ENCODE peak calls at places on chromosomes 7 and 10, in eight cellular contexts. One of them, this sample, is unnamed.

GRCh38 chr7:90250601-90251303 is 5.8 kb downstream of the CFAP69 start:
- DNase-seq in stimulated activated CD4-positive, alpha-beta T cell treated with anti-CD3 and anti-CD28 coated beads, Interleukin-2, amount 100 ng/mL, for 4 hours: no peak
- DNase-seq in AG20443: peak
- DNase-seq in activated gamma-delta T cell treated with Interleukin-2 at 50 U/mL for 16 hours: no peak
- DNase-seq in activated CD4-positive, alpha-beta T cell treated with anti-CD3 and anti-CD28 coated beads, Interleukin-2, amount 10 ng/mL, durations not matched to agents 7 days and 5 days: no peak
- DNase-seq in AG08395: peak
- DNase-seq in SW 1271: no peak
- DNase-seq in activated naive CD8-positive, alpha-beta T cell treated with anti-CD3 and anti-CD28 coated beads, Interleukin-2, amount 50 U/mL, for 24 hours: no peak
- DNase-seq in this sample: no peak

GRCh38 chr10:94129393-94130130 is 135.8 kb downstream of the PLCE1 start:
- DNase-seq in activated CD4-positive, alpha-beta T cell treated with anti-CD3 and anti-CD28 coated beads, Interleukin-2, amount 10 ng/mL, durations not matched to agents 7 days and 5 days: no peak
- DNase-seq in AG20443: peak
- DNase-seq in AG08395: peak
- DNase-seq in stimulated activated CD4-positive, alpha-beta T cell treated with anti-CD3 and anti-CD28 coated beads, Interleukin-2, amount 100 ng/mL, for 4 hours: no peak
- DNase-seq in SW 1271: no peak
- DNase-seq in activated gamma-delta T cell treated with Interleukin-2 at 50 U/mL for 16 hours: no peak
- DNase-seq in activated naive CD8-positive, alpha-beta T cell treated with anti-CD3 and anti-CD28 coated beads, Interleukin-2, amount 50 U/mL, for 24 hours: no peak
- DNase-seq in this sample: no peak

GRCh38 chr7:91046322-91047088 is 217.7 kb upstream of the FZD1 start:
- DNase-seq in AG20443: peak
- DNase-seq in activated naive CD8-positive, alpha-beta T cell treated with anti-CD3 and anti-CD28 coated beads, Interleukin-2, amount 50 U/mL, for 24 hours: no peak
- DNase-seq in stimulated activated CD4-positive, alpha-beta T cell treated with anti-CD3 and anti-CD28 coated beads, Interleukin-2, amount 100 ng/mL, for 4 hours: no peak
- DNase-seq in SW 1271: no peak
- DNase-seq in activated CD4-positive, alpha-beta T cell treated with anti-CD3 and anti-CD28 coated beads, Interleukin-2, amount 10 ng/mL, durations not matched to agents 7 days and 5 days: no peak
- DNase-seq in activated gamma-delta T cell treated with Interleukin-2 at 50 U/mL for 16 hours: no peak
- DNase-seq in AG08395: peak
- DNase-seq in this sample: no peak

GRCh38 chr7:56033671-56034432 is 17.4 kb downstream of the PSPH start:
- DNase-seq in activated naive CD8-positive, alpha-beta T cell treated with anti-CD3 and anti-CD28 coated beads, Interleukin-2, amount 50 U/mL, for 24 hours: peak
- DNase-seq in stimulated activated CD4-positive, alpha-beta T cell treated with anti-CD3 and anti-CD28 coated beads, Interleukin-2, amount 100 ng/mL, for 4 hours: peak
- DNase-seq in AG20443: peak
- DNase-seq in activated gamma-delta T cell treated with Interleukin-2 at 50 U/mL for 16 hours: peak
- DNase-seq in SW 1271: peak
- DNase-seq in activated CD4-positive, alpha-beta T cell treated with anti-CD3 and anti-CD28 coated beads, Interleukin-2, amount 10 ng/mL, durations not matched to agents 7 days and 5 days: peak
- DNase-seq in AG08395: peak
- DNase-seq in this sample: peak

GRCh38 chr7:121960678-121961461 is 87.9 kb downstream of the PTPRZ1 start:
- DNase-seq in activated naive CD8-positive, alpha-beta T cell treated with anti-CD3 and anti-CD28 coated beads, Interleukin-2, amount 50 U/mL, for 24 hours: no peak
- DNase-seq in activated gamma-delta T cell treated with Interleukin-2 at 50 U/mL for 16 hours: no peak
- DNase-seq in stimulated activated CD4-positive, alpha-beta T cell treated with anti-CD3 and anti-CD28 coated beads, Interleukin-2, amount 100 ng/mL, for 4 hours: no peak
- DNase-seq in AG20443: peak
- DNase-seq in activated CD4-positive, alpha-beta T cell treated with anti-CD3 and anti-CD28 coated beads, Interleukin-2, amount 10 ng/mL, durations not matched to agents 7 days and 5 days: no peak
- DNase-seq in AG08395: peak
- DNase-seq in SW 1271: peak
- DNase-seq in this sample: no peak

GRCh38 chr7:30179016-30179436 is 44.2 kb downstream of the MTURN start:
- DNase-seq in activated naive CD8-positive, alpha-beta T cell treated with anti-CD3 and anti-CD28 coated beads, Interleukin-2, amount 50 U/mL, for 24 hours: no peak
- DNase-seq in activated gamma-delta T cell treated with Interleukin-2 at 50 U/mL for 16 hours: no peak
- DNase-seq in SW 1271: no peak
- DNase-seq in AG08395: no peak
- DNase-seq in activated CD4-positive, alpha-beta T cell treated with anti-CD3 and anti-CD28 coated beads, Interleukin-2, amount 10 ng/mL, durations not matched to agents 7 days and 5 days: no peak
- DNase-seq in AG20443: no peak
- DNase-seq in stimulated activated CD4-positive, alpha-beta T cell treated with anti-CD3 and anti-CD28 coated beads, Interleukin-2, amount 100 ng/mL, for 4 hours: no peak
- DNase-seq in this sample: peak

GRCh38 chr7:18778594-18778993 is 283.0 kb downstream of the HDAC9 start:
- DNase-seq in AG08395: peak
- DNase-seq in AG20443: peak
- DNase-seq in activated gamma-delta T cell treated with Interleukin-2 at 50 U/mL for 16 hours: no peak
- DNase-seq in SW 1271: no peak
- DNase-seq in activated CD4-positive, alpha-beta T cell treated with anti-CD3 and anti-CD28 coated beads, Interleukin-2, amount 10 ng/mL, durations not matched to agents 7 days and 5 days: no peak
- DNase-seq in activated naive CD8-positive, alpha-beta T cell treated with anti-CD3 and anti-CD28 coated beads, Interleukin-2, amount 50 U/mL, for 24 hours: no peak
- DNase-seq in stimulated activated CD4-positive, alpha-beta T cell treated with anti-CD3 and anti-CD28 coated beads, Interleukin-2, amount 100 ng/mL, for 4 hours: no peak
- DNase-seq in this sample: no peak

GRCh38 chr10:110274629-110275028 is 30.1 kb downstream of the SMNDC1 start:
- DNase-seq in activated naive CD8-positive, alpha-beta T cell treated with anti-CD3 and anti-CD28 coated beads, Interleukin-2, amount 50 U/mL, for 24 hours: no peak
- DNase-seq in stimulated activated CD4-positive, alpha-beta T cell treated with anti-CD3 and anti-CD28 coated beads, Interleukin-2, amount 100 ng/mL, for 4 hours: no peak
- DNase-seq in SW 1271: no peak
- DNase-seq in activated CD4-positive, alpha-beta T cell treated with anti-CD3 and anti-CD28 coated beads, Interleukin-2, amount 10 ng/mL, durations not matched to agents 7 days and 5 days: no peak
- DNase-seq in AG20443: no peak
- DNase-seq in activated gamma-delta T cell treated with Interleukin-2 at 50 U/mL for 16 hours: no peak
- DNase-seq in AG08395: no peak
- DNase-seq in this sample: no peak

GRCh38 chr7:44431091-44431608 is 59.3 kb downstream of the NUDCD3 start:
- DNase-seq in activated naive CD8-positive, alpha-beta T cell treated with anti-CD3 and anti-CD28 coated beads, Interleukin-2, amount 50 U/mL, for 24 hours: peak
- DNase-seq in AG08395: no peak
- DNase-seq in activated gamma-delta T cell treated with Interleukin-2 at 50 U/mL for 16 hours: no peak
- DNase-seq in AG20443: no peak
- DNase-seq in SW 1271: no peak
- DNase-seq in stimulated activated CD4-positive, alpha-beta T cell treated with anti-CD3 and anti-CD28 coated beads, Interleukin-2, amount 100 ng/mL, for 4 hours: peak
- DNase-seq in activated CD4-positive, alpha-beta T cell treated with anti-CD3 and anti-CD28 coated beads, Interleukin-2, amount 10 ng/mL, durations not matched to agents 7 days and 5 days: peak
- DNase-seq in this sample: peak

GRCh38 chr10:24851595-24851994 is 100.8 kb downstream of the PRTFDC1 start:
- DNase-seq in activated gamma-delta T cell treated with Interleukin-2 at 50 U/mL for 16 hours: no peak
- DNase-seq in activated naive CD8-positive, alpha-beta T cell treated with anti-CD3 and anti-CD28 coated beads, Interleukin-2, amount 50 U/mL, for 24 hours: no peak
- DNase-seq in AG20443: no peak
- DNase-seq in stimulated activated CD4-positive, alpha-beta T cell treated with anti-CD3 and anti-CD28 coated beads, Interleukin-2, amount 100 ng/mL, for 4 hours: no peak
- DNase-seq in SW 1271: no peak
- DNase-seq in AG08395: no peak
- DNase-seq in activated CD4-positive, alpha-beta T cell treated with anti-CD3 and anti-CD28 coated beads, Interleukin-2, amount 10 ng/mL, durations not matched to agents 7 days and 5 days: no peak
- DNase-seq in this sample: no peak

GRCh38 chr7:81210092-81211064 is 291.5 kb upstream of the SEMA3C start:
- DNase-seq in AG08395: peak
- DNase-seq in activated CD4-positive, alpha-beta T cell treated with anti-CD3 and anti-CD28 coated beads, Interleukin-2, amount 10 ng/mL, durations not matched to agents 7 days and 5 days: no peak
- DNase-seq in SW 1271: no peak
- DNase-seq in activated gamma-delta T cell treated with Interleukin-2 at 50 U/mL for 16 hours: no peak
- DNase-seq in activated naive CD8-positive, alpha-beta T cell treated with anti-CD3 and anti-CD28 coated beads, Interleukin-2, amount 50 U/mL, for 24 hours: no peak
- DNase-seq in AG20443: peak
- DNase-seq in stimulated activated CD4-positive, alpha-beta T cell treated with anti-CD3 and anti-CD28 coated beads, Interleukin-2, amount 100 ng/mL, for 4 hours: no peak
- DNase-seq in this sample: no peak

GRCh38 chr7:30116771-30117170 is 18.0 kb upstream of the MTURN start:
- DNase-seq in activated naive CD8-positive, alpha-beta T cell treated with anti-CD3 and anti-CD28 coated beads, Interleukin-2, amount 50 U/mL, for 24 hours: no peak
- DNase-seq in stimulated activated CD4-positive, alpha-beta T cell treated with anti-CD3 and anti-CD28 coated beads, Interleukin-2, amount 100 ng/mL, for 4 hours: no peak
- DNase-seq in activated CD4-positive, alpha-beta T cell treated with anti-CD3 and anti-CD28 coated beads, Interleukin-2, amount 10 ng/mL, durations not matched to agents 7 days and 5 days: no peak
- DNase-seq in SW 1271: no peak
- DNase-seq in AG20443: peak
- DNase-seq in AG08395: peak
- DNase-seq in activated gamma-delta T cell treated with Interleukin-2 at 50 U/mL for 16 hours: no peak
- DNase-seq in this sample: peak

GRCh38 chr7:57404343-57404966 is 45.5 kb upstream of the ZNF716 start:
- DNase-seq in SW 1271: peak
- DNase-seq in activated gamma-delta T cell treated with Interleukin-2 at 50 U/mL for 16 hours: no peak
- DNase-seq in AG20443: no peak
- DNase-seq in stimulated activated CD4-positive, alpha-beta T cell treated with anti-CD3 and anti-CD28 coated beads, Interleukin-2, amount 100 ng/mL, for 4 hours: no peak
- DNase-seq in activated CD4-positive, alpha-beta T cell treated with anti-CD3 and anti-CD28 coated beads, Interleukin-2, amount 10 ng/mL, durations not matched to agents 7 days and 5 days: no peak
- DNase-seq in activated naive CD8-positive, alpha-beta T cell treated with anti-CD3 and anti-CD28 coated beads, Interleukin-2, amount 50 U/mL, for 24 hours: no peak
- DNase-seq in AG08395: no peak
- DNase-seq in this sample: no peak

GRCh38 chr7:150854066-150855000 is 2.0 kb downstream of the AOC1 start:
- DNase-seq in activated gamma-delta T cell treated with Interleukin-2 at 50 U/mL for 16 hours: no peak
- DNase-seq in activated CD4-positive, alpha-beta T cell treated with anti-CD3 and anti-CD28 coated beads, Interleukin-2, amount 10 ng/mL, durations not matched to agents 7 days and 5 days: no peak
- DNase-seq in activated naive CD8-positive, alpha-beta T cell treated with anti-CD3 and anti-CD28 coated beads, Interleukin-2, amount 50 U/mL, for 24 hours: no peak
- DNase-seq in AG20443: no peak
- DNase-seq in SW 1271: no peak
- DNase-seq in AG08395: no peak
- DNase-seq in stimulated activated CD4-positive, alpha-beta T cell treated with anti-CD3 and anti-CD28 coated beads, Interleukin-2, amount 100 ng/mL, for 4 hours: no peak
- DNase-seq in this sample: no peak

GRCh38 chr7:121411597-121411979 is 15.5 kb upstream of the FAM3C start:
- DNase-seq in AG08395: no peak
- DNase-seq in activated CD4-positive, alpha-beta T cell treated with anti-CD3 and anti-CD28 coated beads, Interleukin-2, amount 10 ng/mL, durations not matched to agents 7 days and 5 days: no peak
- DNase-seq in SW 1271: no peak
- DNase-seq in activated naive CD8-positive, alpha-beta T cell treated with anti-CD3 and anti-CD28 coated beads, Interleukin-2, amount 50 U/mL, for 24 hours: no peak
- DNase-seq in stimulated activated CD4-positive, alpha-beta T cell treated with anti-CD3 and anti-CD28 coated beads, Interleukin-2, amount 100 ng/mL, for 4 hours: no peak
- DNase-seq in activated gamma-delta T cell treated with Interleukin-2 at 50 U/mL for 16 hours: no peak
- DNase-seq in AG20443: no peak
- DNase-seq in this sample: no peak

GRCh38 chr10:123103944-123104343 is 31.8 kb upstream of the HMX3 start:
- DNase-seq in AG08395: no peak
- DNase-seq in AG20443: no peak
- DNase-seq in activated CD4-positive, alpha-beta T cell treated with anti-CD3 and anti-CD28 coated beads, Interleukin-2, amount 10 ng/mL, durations not matched to agents 7 days and 5 days: no peak
- DNase-seq in activated gamma-delta T cell treated with Interleukin-2 at 50 U/mL for 16 hours: no peak
- DNase-seq in stimulated activated CD4-positive, alpha-beta T cell treated with anti-CD3 and anti-CD28 coated beads, Interleukin-2, amount 100 ng/mL, for 4 hours: no peak
- DNase-seq in activated naive CD8-positive, alpha-beta T cell treated with anti-CD3 and anti-CD28 coated beads, Interleukin-2, amount 50 U/mL, for 24 hours: no peak
- DNase-seq in SW 1271: no peak
- DNase-seq in this sample: no peak

GRCh38 chr7:144391823-144392255 is 11.7 kb downstream of the NOBOX start:
- DNase-seq in activated naive CD8-positive, alpha-beta T cell treated with anti-CD3 and anti-CD28 coated beads, Interleukin-2, amount 50 U/mL, for 24 hours: no peak
- DNase-seq in stimulated activated CD4-positive, alpha-beta T cell treated with anti-CD3 and anti-CD28 coated beads, Interleukin-2, amount 100 ng/mL, for 4 hours: no peak
- DNase-seq in activated CD4-positive, alpha-beta T cell treated with anti-CD3 and anti-CD28 coated beads, Interleukin-2, amount 10 ng/mL, durations not matched to agents 7 days and 5 days: peak
- DNase-seq in SW 1271: no peak
- DNase-seq in AG20443: peak
- DNase-seq in AG08395: peak
- DNase-seq in activated gamma-delta T cell treated with Interleukin-2 at 50 U/mL for 16 hours: no peak
- DNase-seq in this sample: no peak

GRCh38 chr10:126171555-126171954 is 216.7 kb downstream of the ADAM12 start:
- DNase-seq in stimulated activated CD4-positive, alpha-beta T cell treated with anti-CD3 and anti-CD28 coated beads, Interleukin-2, amount 100 ng/mL, for 4 hours: no peak
- DNase-seq in SW 1271: no peak
- DNase-seq in activated gamma-delta T cell treated with Interleukin-2 at 50 U/mL for 16 hours: no peak
- DNase-seq in activated CD4-positive, alpha-beta T cell treated with anti-CD3 and anti-CD28 coated beads, Interleukin-2, amount 10 ng/mL, durations not matched to agents 7 days and 5 days: no peak
- DNase-seq in AG08395: peak
- DNase-seq in AG20443: peak
- DNase-seq in activated naive CD8-positive, alpha-beta T cell treated with anti-CD3 and anti-CD28 coated beads, Interleukin-2, amount 50 U/mL, for 24 hours: no peak
- DNase-seq in this sample: peak

GRCh38 chr7:103748680-103749079 is 240.8 kb downstream of the RELN start:
- DNase-seq in stimulated activated CD4-positive, alpha-beta T cell treated with anti-CD3 and anti-CD28 coated beads, Interleukin-2, amount 100 ng/mL, for 4 hours: no peak
- DNase-seq in SW 1271: no peak
- DNase-seq in AG20443: no peak
- DNase-seq in activated CD4-positive, alpha-beta T cell treated with anti-CD3 and anti-CD28 coated beads, Interleukin-2, amount 10 ng/mL, durations not matched to agents 7 days and 5 days: no peak
- DNase-seq in AG08395: no peak
- DNase-seq in activated gamma-delta T cell treated with Interleukin-2 at 50 U/mL for 16 hours: no peak
- DNase-seq in activated naive CD8-positive, alpha-beta T cell treated with anti-CD3 and anti-CD28 coated beads, Interleukin-2, amount 50 U/mL, for 24 hours: no peak
- DNase-seq in this sample: no peak

GRCh38 chr10:17657116-17657500 is 13.2 kb downstream of the STAM start:
- DNase-seq in activated gamma-delta T cell treated with Interleukin-2 at 50 U/mL for 16 hours: no peak
- DNase-seq in SW 1271: no peak
- DNase-seq in AG20443: no peak
- DNase-seq in AG08395: no peak
- DNase-seq in activated naive CD8-positive, alpha-beta T cell treated with anti-CD3 and anti-CD28 coated beads, Interleukin-2, amount 50 U/mL, for 24 hours: no peak
- DNase-seq in stimulated activated CD4-positive, alpha-beta T cell treated with anti-CD3 and anti-CD28 coated beads, Interleukin-2, amount 100 ng/mL, for 4 hours: no peak
- DNase-seq in activated CD4-positive, alpha-beta T cell treated with anti-CD3 and anti-CD28 coated beads, Interleukin-2, amount 10 ng/mL, durations not matched to agents 7 days and 5 days: no peak
- DNase-seq in this sample: no peak

GRCh38 chr10:1576467-1577259 is 160.7 kb downstream of the ADARB2 start:
- DNase-seq in activated naive CD8-positive, alpha-beta T cell treated with anti-CD3 and anti-CD28 coated beads, Interleukin-2, amount 50 U/mL, for 24 hours: no peak
- DNase-seq in activated CD4-positive, alpha-beta T cell treated with anti-CD3 and anti-CD28 coated beads, Interleukin-2, amount 10 ng/mL, durations not matched to agents 7 days and 5 days: no peak
- DNase-seq in AG08395: no peak
- DNase-seq in SW 1271: no peak
- DNase-seq in stimulated activated CD4-positive, alpha-beta T cell treated with anti-CD3 and anti-CD28 coated beads, Interleukin-2, amount 100 ng/mL, for 4 hours: no peak
- DNase-seq in activated gamma-delta T cell treated with Interleukin-2 at 50 U/mL for 16 hours: no peak
- DNase-seq in AG20443: no peak
- DNase-seq in this sample: no peak

GRCh38 chr10:98238391-98238790 is 29.6 kb downstream of the LOXL4 start:
- DNase-seq in activated gamma-delta T cell treated with Interleukin-2 at 50 U/mL for 16 hours: no peak
- DNase-seq in AG20443: no peak
- DNase-seq in activated naive CD8-positive, alpha-beta T cell treated with anti-CD3 and anti-CD28 coated beads, Interleukin-2, amount 50 U/mL, for 24 hours: no peak
- DNase-seq in activated CD4-positive, alpha-beta T cell treated with anti-CD3 and anti-CD28 coated beads, Interleukin-2, amount 10 ng/mL, durations not matched to agents 7 days and 5 days: no peak
- DNase-seq in AG08395: no peak
- DNase-seq in stimulated activated CD4-positive, alpha-beta T cell treated with anti-CD3 and anti-CD28 coated beads, Interleukin-2, amount 100 ng/mL, for 4 hours: no peak
- DNase-seq in SW 1271: no peak
- DNase-seq in this sample: peak

GRCh38 chr10:89301231-89301630 is 615 bp upstream of the IFIT2 start:
- DNase-seq in activated naive CD8-positive, alpha-beta T cell treated with anti-CD3 and anti-CD28 coated beads, Interleukin-2, amount 50 U/mL, for 24 hours: no peak
- DNase-seq in stimulated activated CD4-positive, alpha-beta T cell treated with anti-CD3 and anti-CD28 coated beads, Interleukin-2, amount 100 ng/mL, for 4 hours: no peak
- DNase-seq in activated CD4-positive, alpha-beta T cell treated with anti-CD3 and anti-CD28 coated beads, Interleukin-2, amount 10 ng/mL, durations not matched to agents 7 days and 5 days: no peak
- DNase-seq in SW 1271: no peak
- DNase-seq in AG20443: peak
- DNase-seq in activated gamma-delta T cell treated with Interleukin-2 at 50 U/mL for 16 hours: no peak
- DNase-seq in AG08395: peak
- DNase-seq in this sample: peak

GRCh38 chr7:1839701-1840100 is 169.6 kb downstream of the ELFN1 start:
- DNase-seq in activated gamma-delta T cell treated with Interleukin-2 at 50 U/mL for 16 hours: peak
- DNase-seq in stimulated activated CD4-positive, alpha-beta T cell treated with anti-CD3 and anti-CD28 coated beads, Interleukin-2, amount 100 ng/mL, for 4 hours: no peak
- DNase-seq in activated CD4-positive, alpha-beta T cell treated with anti-CD3 and anti-CD28 coated beads, Interleukin-2, amount 10 ng/mL, durations not matched to agents 7 days and 5 days: no peak
- DNase-seq in activated naive CD8-positive, alpha-beta T cell treated with anti-CD3 and anti-CD28 coated beads, Interleukin-2, amount 50 U/mL, for 24 hours: no peak
- DNase-seq in AG20443: no peak
- DNase-seq in SW 1271: no peak
- DNase-seq in AG08395: no peak
- DNase-seq in this sample: no peak

GRCh38 chr7:41217306-41217705 is 485.6 kb downstream of the INHBA start:
- DNase-seq in SW 1271: no peak
- DNase-seq in activated naive CD8-positive, alpha-beta T cell treated with anti-CD3 and anti-CD28 coated beads, Interleukin-2, amount 50 U/mL, for 24 hours: no peak
- DNase-seq in AG08395: no peak
- DNase-seq in activated gamma-delta T cell treated with Interleukin-2 at 50 U/mL for 16 hours: no peak
- DNase-seq in stimulated activated CD4-positive, alpha-beta T cell treated with anti-CD3 and anti-CD28 coated beads, Interleukin-2, amount 100 ng/mL, for 4 hours: no peak
- DNase-seq in activated CD4-positive, alpha-beta T cell treated with anti-CD3 and anti-CD28 coated beads, Interleukin-2, amount 10 ng/mL, durations not matched to agents 7 days and 5 days: no peak
- DNase-seq in AG20443: no peak
- DNase-seq in this sample: no peak

GRCh38 chr10:35356725-35357092 is 20.4 kb downstream of the CCNY start:
- DNase-seq in stimulated activated CD4-positive, alpha-beta T cell treated with anti-CD3 and anti-CD28 coated beads, Interleukin-2, amount 100 ng/mL, for 4 hours: no peak
- DNase-seq in SW 1271: no peak
- DNase-seq in AG20443: peak
- DNase-seq in AG08395: no peak
- DNase-seq in activated naive CD8-positive, alpha-beta T cell treated with anti-CD3 and anti-CD28 coated beads, Interleukin-2, amount 50 U/mL, for 24 hours: no peak
- DNase-seq in activated CD4-positive, alpha-beta T cell treated with anti-CD3 and anti-CD28 coated beads, Interleukin-2, amount 10 ng/mL, durations not matched to agents 7 days and 5 days: peak
- DNase-seq in activated gamma-delta T cell treated with Interleukin-2 at 50 U/mL for 16 hours: no peak
- DNase-seq in this sample: no peak

GRCh38 chr10:21511931-21512330 is 13.6 kb downstream of the SKIDA1 start:
- DNase-seq in AG08395: no peak
- DNase-seq in activated gamma-delta T cell treated with Interleukin-2 at 50 U/mL for 16 hours: no peak
- DNase-seq in stimulated activated CD4-positive, alpha-beta T cell treated with anti-CD3 and anti-CD28 coated beads, Interleukin-2, amount 100 ng/mL, for 4 hours: no peak
- DNase-seq in activated naive CD8-positive, alpha-beta T cell treated with anti-CD3 and anti-CD28 coated beads, Interleukin-2, amount 50 U/mL, for 24 hours: no peak
- DNase-seq in activated CD4-positive, alpha-beta T cell treated with anti-CD3 and anti-CD28 coated beads, Interleukin-2, amount 10 ng/mL, durations not matched to agents 7 days and 5 days: no peak
- DNase-seq in AG20443: no peak
- DNase-seq in SW 1271: no peak
- DNase-seq in this sample: no peak

GRCh38 chr7:152330827-152331226 is 105.0 kb downstream of the KMT2C start:
- DNase-seq in activated naive CD8-positive, alpha-beta T cell treated with anti-CD3 and anti-CD28 coated beads, Interleukin-2, amount 50 U/mL, for 24 hours: no peak
- DNase-seq in AG08395: no peak
- DNase-seq in activated gamma-delta T cell treated with Interleukin-2 at 50 U/mL for 16 hours: no peak
- DNase-seq in SW 1271: no peak
- DNase-seq in AG20443: no peak
- DNase-seq in stimulated activated CD4-positive, alpha-beta T cell treated with anti-CD3 and anti-CD28 coated beads, Interleukin-2, amount 100 ng/mL, for 4 hours: no peak
- DNase-seq in activated CD4-positive, alpha-beta T cell treated with anti-CD3 and anti-CD28 coated beads, Interleukin-2, amount 10 ng/mL, durations not matched to agents 7 days and 5 days: no peak
- DNase-seq in this sample: no peak

GRCh38 chr10:128993443-128993842 is 473.6 kb upstream of the MGMT start:
- DNase-seq in AG08395: no peak
- DNase-seq in activated gamma-delta T cell treated with Interleukin-2 at 50 U/mL for 16 hours: no peak
- DNase-seq in AG20443: no peak
- DNase-seq in SW 1271: no peak
- DNase-seq in stimulated activated CD4-positive, alpha-beta T cell treated with anti-CD3 and anti-CD28 coated beads, Interleukin-2, amount 100 ng/mL, for 4 hours: no peak
- DNase-seq in activated naive CD8-positive, alpha-beta T cell treated with anti-CD3 and anti-CD28 coated beads, Interleukin-2, amount 50 U/mL, for 24 hours: no peak
- DNase-seq in activated CD4-positive, alpha-beta T cell treated with anti-CD3 and anti-CD28 coated beads, Interleukin-2, amount 10 ng/mL, durations not matched to agents 7 days and 5 days: no peak
- DNase-seq in this sample: no peak

GRCh38 chr7:133948588-133948987 is 178.6 kb upstream of the LRGUK start:
- DNase-seq in AG20443: no peak
- DNase-seq in SW 1271: no peak
- DNase-seq in stimulated activated CD4-positive, alpha-beta T cell treated with anti-CD3 and anti-CD28 coated beads, Interleukin-2, amount 100 ng/mL, for 4 hours: no peak
- DNase-seq in activated CD4-positive, alpha-beta T cell treated with anti-CD3 and anti-CD28 coated beads, Interleukin-2, amount 10 ng/mL, durations not matched to agents 7 days and 5 days: no peak
- DNase-seq in activated gamma-delta T cell treated with Interleukin-2 at 50 U/mL for 16 hours: no peak
- DNase-seq in activated naive CD8-positive, alpha-beta T cell treated with anti-CD3 and anti-CD28 coated beads, Interleukin-2, amount 50 U/mL, for 24 hours: no peak
- DNase-seq in AG08395: no peak
- DNase-seq in this sample: no peak

GRCh38 chr7:43671520-43671919 is 57.8 kb downstream of the COA1 start:
- DNase-seq in activated naive CD8-positive, alpha-beta T cell treated with anti-CD3 and anti-CD28 coated beads, Interleukin-2, amount 50 U/mL, for 24 hours: no peak
- DNase-seq in AG20443: no peak
- DNase-seq in AG08395: no peak
- DNase-seq in activated CD4-positive, alpha-beta T cell treated with anti-CD3 and anti-CD28 coated beads, Interleukin-2, amount 10 ng/mL, durations not matched to agents 7 days and 5 days: no peak
- DNase-seq in stimulated activated CD4-positive, alpha-beta T cell treated with anti-CD3 and anti-CD28 coated beads, Interleukin-2, amount 100 ng/mL, for 4 hours: no peak
- DNase-seq in activated gamma-delta T cell treated with Interleukin-2 at 50 U/mL for 16 hours: no peak
- DNase-seq in SW 1271: no peak
- DNase-seq in this sample: no peak

GRCh38 chr10:92219516-92219915 is 71.4 kb downstream of the CPEB3 start:
- DNase-seq in SW 1271: no peak
- DNase-seq in AG20443: no peak
- DNase-seq in stimulated activated CD4-positive, alpha-beta T cell treated with anti-CD3 and anti-CD28 coated beads, Interleukin-2, amount 100 ng/mL, for 4 hours: no peak
- DNase-seq in AG08395: no peak
- DNase-seq in activated gamma-delta T cell treated with Interleukin-2 at 50 U/mL for 16 hours: no peak
- DNase-seq in activated naive CD8-positive, alpha-beta T cell treated with anti-CD3 and anti-CD28 coated beads, Interleukin-2, amount 50 U/mL, for 24 hours: no peak
- DNase-seq in activated CD4-positive, alpha-beta T cell treated with anti-CD3 and anti-CD28 coated beads, Interleukin-2, amount 10 ng/mL, durations not matched to agents 7 days and 5 days: no peak
- DNase-seq in this sample: no peak

GRCh38 chr7:135536160-135536559 is 21.6 kb upstream of the NUP205 start:
- DNase-seq in AG20443: peak
- DNase-seq in SW 1271: no peak
- DNase-seq in activated CD4-positive, alpha-beta T cell treated with anti-CD3 and anti-CD28 coated beads, Interleukin-2, amount 10 ng/mL, durations not matched to agents 7 days and 5 days: no peak
- DNase-seq in AG08395: no peak
- DNase-seq in stimulated activated CD4-positive, alpha-beta T cell treated with anti-CD3 and anti-CD28 coated beads, Interleukin-2, amount 100 ng/mL, for 4 hours: no peak
- DNase-seq in activated gamma-delta T cell treated with Interleukin-2 at 50 U/mL for 16 hours: no peak
- DNase-seq in activated naive CD8-positive, alpha-beta T cell treated with anti-CD3 and anti-CD28 coated beads, Interleukin-2, amount 50 U/mL, for 24 hours: no peak
- DNase-seq in this sample: peak

GRCh38 chr10:5862360-5862929 is 27.2 kb downstream of the ANKRD16 start:
- DNase-seq in stimulated activated CD4-positive, alpha-beta T cell treated with anti-CD3 and anti-CD28 coated beads, Interleukin-2, amount 100 ng/mL, for 4 hours: no peak
- DNase-seq in activated naive CD8-positive, alpha-beta T cell treated with anti-CD3 and anti-CD28 coated beads, Interleukin-2, amount 50 U/mL, for 24 hours: no peak
- DNase-seq in activated CD4-positive, alpha-beta T cell treated with anti-CD3 and anti-CD28 coated beads, Interleukin-2, amount 10 ng/mL, durations not matched to agents 7 days and 5 days: no peak
- DNase-seq in SW 1271: no peak
- DNase-seq in activated gamma-delta T cell treated with Interleukin-2 at 50 U/mL for 16 hours: no peak
- DNase-seq in AG20443: no peak
- DNase-seq in AG08395: no peak
- DNase-seq in this sample: no peak

This sample was measured in MV-4-11.